ENCODE peak calls at places on chromosomes 6 and 20, in six cellular contexts. One of them, this sample, is unnamed.

GRCh38 chr6:77455271-77455670 is 8.0 kb downstream of the HTR1B start:
- DNase-seq in SK-N-SH: no peak
- DNase-seq in activated T-cell treated with anti-CD3 and anti-CD28 coated beads for 48 hours: no peak
- DNase-seq in choroid plexus epithelial cell: peak; percentile 68
- DNase-seq in CD8-positive, alpha-beta T cell: no peak
- DNase-seq in amygdala: no peak
- DNase-seq in this sample: no peak

GRCh38 chr6:33104893-33105292 is 29.1 kb downstream of the HLA-DPB1 start:
- DNase-seq in SK-N-SH: no peak
- DNase-seq in activated T-cell treated with anti-CD3 and anti-CD28 coated beads for 48 hours: no peak
- DNase-seq in choroid plexus epithelial cell: no peak
- DNase-seq in CD8-positive, alpha-beta T cell: no peak
- DNase-seq in amygdala: no peak
- DNase-seq in this sample: no peak

GRCh38 chr20:64099086-64099786 is 8.1 kb downstream of the NPBWR2 start:
- DNase-seq in SK-N-SH: no peak
- DNase-seq in activated T-cell treated with anti-CD3 and anti-CD28 coated beads for 48 hours: no peak
- DNase-seq in choroid plexus epithelial cell: no peak
- DNase-seq in CD8-positive, alpha-beta T cell: no peak
- DNase-seq in amygdala: no peak
- DNase-seq in this sample: no peak

GRCh38 chr6:11538049-11538798 is 675 bp downstream of the TMEM170B start:
- DNase-seq in SK-N-SH: peak; percentile 70
- DNase-seq in activated T-cell treated with anti-CD3 and anti-CD28 coated beads for 48 hours: peak; percentile 10
- DNase-seq in choroid plexus epithelial cell: peak; percentile 28
- DNase-seq in CD8-positive, alpha-beta T cell: no peak
- DNase-seq in amygdala: peak; percentile 26
- DNase-seq in this sample: peak; percentile 7

GRCh38 chr6:159720708-159721107 is 6.6 kb upstream of the WTAP start:
- DNase-seq in SK-N-SH: peak; percentile 25
- DNase-seq in activated T-cell treated with anti-CD3 and anti-CD28 coated beads for 48 hours: no peak
- DNase-seq in choroid plexus epithelial cell: peak; percentile 56
- DNase-seq in CD8-positive, alpha-beta T cell: no peak
- DNase-seq in amygdala: no peak
- DNase-seq in this sample: no peak

GRCh38 chr20:44423480-44423879 is 52.2 kb upstream of the TTPAL start:
- DNase-seq in SK-N-SH: no peak
- DNase-seq in activated T-cell treated with anti-CD3 and anti-CD28 coated beads for 48 hours: no peak
- DNase-seq in choroid plexus epithelial cell: peak; percentile 18
- DNase-seq in CD8-positive, alpha-beta T cell: no peak
- DNase-seq in amygdala: no peak
- DNase-seq in this sample: no peak

GRCh38 chr6:36956111-36956820 is 1.7 kb downstream of the PI16 start:
- DNase-seq in SK-N-SH: no peak
- DNase-seq in activated T-cell treated with anti-CD3 and anti-CD28 coated beads for 48 hours: no peak
- DNase-seq in choroid plexus epithelial cell: no peak
- DNase-seq in CD8-positive, alpha-beta T cell: no peak
- DNase-seq in amygdala: no peak
- DNase-seq in this sample: no peak

GRCh38 chr6:106141441-106142237 is 55.5 kb downstream of the PRDM1 start:
- DNase-seq in SK-N-SH: no peak
- DNase-seq in activated T-cell treated with anti-CD3 and anti-CD28 coated beads for 48 hours: no peak
- DNase-seq in choroid plexus epithelial cell: no peak
- DNase-seq in CD8-positive, alpha-beta T cell: no peak
- DNase-seq in amygdala: no peak
- DNase-seq in this sample: no peak

GRCh38 chr6:134979142-134979541 is 29.2 kb upstream of the ALDH8A1 start:
- DNase-seq in SK-N-SH: no peak
- DNase-seq in activated T-cell treated with anti-CD3 and anti-CD28 coated beads for 48 hours: peak; percentile 49
- DNase-seq in choroid plexus epithelial cell: no peak
- DNase-seq in CD8-positive, alpha-beta T cell: no peak
- DNase-seq in amygdala: no peak
- DNase-seq in this sample: no peak

GRCh38 chr6:122772724-122773123 is 6.8 kb upstream of the FABP7 start:
- DNase-seq in SK-N-SH: no peak
- DNase-seq in activated T-cell treated with anti-CD3 and anti-CD28 coated beads for 48 hours: no peak
- DNase-seq in choroid plexus epithelial cell: no peak
- DNase-seq in CD8-positive, alpha-beta T cell: no peak
- DNase-seq in amygdala: no peak
- DNase-seq in this sample: no peak

GRCh38 chr6:135147637-135148592 is 33.2 kb upstream of the MYB start:
- DNase-seq in SK-N-SH: no peak
- DNase-seq in activated T-cell treated with anti-CD3 and anti-CD28 coated beads for 48 hours: no peak
- DNase-seq in choroid plexus epithelial cell: peak; percentile 33
- DNase-seq in CD8-positive, alpha-beta T cell: no peak
- DNase-seq in amygdala: no peak
- DNase-seq in this sample: peak; percentile 44

GRCh38 chr20:54063998-54064676 is 6.3 kb downstream of the BCAS1 start:
- DNase-seq in SK-N-SH: no peak
- DNase-seq in activated T-cell treated with anti-CD3 and anti-CD28 coated beads for 48 hours: peak; percentile 15
- DNase-seq in choroid plexus epithelial cell: no peak
- DNase-seq in CD8-positive, alpha-beta T cell: peak; percentile 42
- DNase-seq in amygdala: no peak
- DNase-seq in this sample: no peak

GRCh38 chr6:129635396-129636164 is 74.4 kb downstream of the ARHGAP18 start:
- DNase-seq in SK-N-SH: no peak
- DNase-seq in activated T-cell treated with anti-CD3 and anti-CD28 coated beads for 48 hours: no peak
- DNase-seq in choroid plexus epithelial cell: peak; percentile 75
- DNase-seq in CD8-positive, alpha-beta T cell: no peak
- DNase-seq in amygdala: no peak
- DNase-seq in this sample: no peak

GRCh38 chr6:119757467-119757866 is 407.9 kb upstream of the MAN1A1 start:
- DNase-seq in SK-N-SH: no peak
- DNase-seq in activated T-cell treated with anti-CD3 and anti-CD28 coated beads for 48 hours: no peak
- DNase-seq in choroid plexus epithelial cell: no peak
- DNase-seq in CD8-positive, alpha-beta T cell: no peak
- DNase-seq in amygdala: no peak
- DNase-seq in this sample: no peak

GRCh38 chr6:116385911-116386310 is 15.2 kb downstream of the DSE start:
- DNase-seq in SK-N-SH: no peak
- DNase-seq in activated T-cell treated with anti-CD3 and anti-CD28 coated beads for 48 hours: no peak
- DNase-seq in choroid plexus epithelial cell: no peak
- DNase-seq in CD8-positive, alpha-beta T cell: no peak
- DNase-seq in amygdala: no peak
- DNase-seq in this sample: no peak

GRCh38 chr6:142387997-142388815 is 86.4 kb downstream of the ADGRG6 start:
- DNase-seq in SK-N-SH: peak; percentile 15
- DNase-seq in activated T-cell treated with anti-CD3 and anti-CD28 coated beads for 48 hours: no peak
- DNase-seq in choroid plexus epithelial cell: peak; percentile 81
- DNase-seq in CD8-positive, alpha-beta T cell: no peak
- DNase-seq in amygdala: no peak
- DNase-seq in this sample: no peak